ENCODE peak calls at places on chromosomes 6 and 20, in ten cellular contexts. Z, U, B, A, W, Q, Y, O, G and I are unnamed samples.

GRCh38 chr6:55212147-55212546 is 37.8 kb downstream of the HCRTR2 start:
- DNase-seq in Z (no peak), U (no peak), B (no peak), A (no peak), W (no peak), Q (no peak), Y (no peak), O (no peak), G (no peak), I (no peak)

GRCh38 chr6:104995989-104996617 is 39.2 kb downstream of the LIN28B start:
- DNase-seq in Z (peak; percentile 27), U (no peak), B (no peak), A (no peak), W (peak; percentile 49), Q (no peak), Y (no peak), O (no peak), G (peak; percentile 53), I (no peak)

GRCh38 chr6:139743629-139744028 is 369.2 kb upstream of the CITED2 start:
- DNase-seq in Z (peak; percentile 79), U (peak; percentile 92), B (no peak), A (no peak), W (no peak), Q (no peak), Y (no peak), O (no peak), G (peak; percentile 95), I (peak; percentile 77)

GRCh38 chr6:47785187-47785586 is 3.4 kb downstream of the OPN5 start:
- DNase-seq in Z (no peak), U (no peak), B (no peak), A (no peak), W (no peak), Q (no peak), Y (no peak), O (no peak), G (no peak), I (no peak)

GRCh38 chr20:51125095-51125494 is 102.2 kb upstream of the KCNG1 start:
- DNase-seq in Z (no peak), U (no peak), B (no peak), A (no peak), W (no peak), Q (no peak), Y (no peak), O (no peak), G (no peak), I (no peak)

GRCh38 chr6:93962566-93962965 is 543.2 kb upstream of the EPHA7 start:
- DNase-seq in Z (no peak), U (no peak), B (no peak), A (no peak), W (no peak), Q (no peak), Y (no peak), O (no peak), G (no peak), I (no peak)

GRCh38 chr6:75437451-75438185 is 56.0 kb downstream of the FILIP1 start:
- DNase-seq in Z (no peak), U (peak; percentile 61), B (no peak), A (no peak), W (peak; percentile 14), Q (no peak), Y (no peak), O (no peak), G (peak; percentile 56), I (no peak)

GRCh38 chr20:1776608-1777475 is 118.4 kb upstream of the SIRPA start:
- DNase-seq in Z (peak; percentile 61), U (peak; percentile 60), B (peak; percentile 89), A (peak; percentile 84), W (peak; percentile 84), Q (peak; percentile 85), Y (peak; percentile 84), O (peak; percentile 94), G (peak; percentile 92), I (peak; percentile 86)

GRCh38 chr6:146357578-146358340 is 185.9 kb upstream of the RAB32 start:
- DNase-seq in Z (peak; percentile 49), U (peak; percentile 55), B (no peak), A (no peak), W (peak; percentile 39), Q (no peak), Y (no peak), O (no peak), G (peak; percentile 96), I (no peak)

GRCh38 chr6:121584591-121585369 is 149.3 kb downstream of the GJA1 start:
- DNase-seq in Z (no peak), U (no peak), B (no peak), A (no peak), W (no peak), Q (no peak), Y (no peak), O (no peak), G (peak; percentile 69), I (no peak)

GRCh38 chr6:28893172-28893799 is 30.5 kb downstream of the TRIM27 start:
- DNase-seq in Z (no peak), U (no peak), B (no peak), A (no peak), W (no peak), Q (no peak), Y (no peak), O (no peak), G (no peak), I (no peak)

GRCh38 chr6:43769526-43770416 is at the start of gene VEGFA:
- DNase-seq in Z (peak; percentile 83), U (peak; percentile 83), B (peak; percentile 91), A (peak; percentile 87), W (peak; percentile 90), Q (peak; percentile 92), Y (peak; percentile 99), O (peak; percentile 95), G (peak; percentile 94), I (peak; percentile 83)

GRCh38 chr20:45212831-45213230 is 6.0 kb downstream of the SEMG1 start:
- DNase-seq in Z (no peak), U (no peak), B (no peak), A (no peak), W (no peak), Q (no peak), Y (no peak), O (no peak), G (no peak), I (no peak)

GRCh38 chr6:78831492-78831891 is 35.9 kb upstream of the IRAK1BP1 start:
- DNase-seq in Z (no peak), U (no peak), B (no peak), A (no peak), W (peak; percentile 26), Q (no peak), Y (no peak), O (no peak), G (peak; percentile 80), I (no peak)

GRCh38 chr20:59308493-59309201 is 8.2 kb downstream of the EDN3 start:
- DNase-seq in Z (no peak), U (no peak), B (no peak), A (no peak), W (no peak), Q (no peak), Y (no peak), O (no peak), G (no peak), I (peak; percentile 64)

GRCh38 chr6:72861935-72862432 is 240.1 kb downstream of the KCNQ5 start:
- DNase-seq in Z (no peak), U (peak; percentile 11), B (no peak), A (no peak), W (no peak), Q (no peak), Y (no peak), O (peak; percentile 23), G (peak; percentile 58), I (no peak)

GRCh38 chr6:3584611-3585010 is 127.8 kb upstream of the SLC22A23 start:
- DNase-seq in Z (no peak), U (no peak), B (no peak), A (no peak), W (no peak), Q (no peak), Y (no peak), O (no peak), G (peak; percentile 16), I (no peak)

GRCh38 chr6:34934516-34934915 is 45.5 kb downstream of the ANKS1A start:
- DNase-seq in Z (no peak), U (no peak), B (no peak), A (no peak), W (peak; percentile 25), Q (no peak), Y (no peak), O (peak; percentile 83), G (peak; percentile 90), I (no peak)

GRCh38 chr6:33984466-33985332 is 161.2 kb downstream of the GRM4 start:
- DNase-seq in Z (no peak), U (no peak), B (no peak), A (no peak), W (no peak), Q (no peak), Y (peak; percentile 40), O (peak; percentile 42), G (no peak), I (no peak)

GRCh38 chr6:38925110-38925509 is 123.5 kb upstream of the GLP1R start:
- DNase-seq in Z (no peak), U (no peak), B (no peak), A (no peak), W (no peak), Q (no peak), Y (no peak), O (no peak), G (no peak), I (no peak)

GRCh38 chr6:53410508-53411258 is 61.9 kb upstream of the ELOVL5 start:
- DNase-seq in Z (no peak), U (no peak), B (peak; percentile 77), A (peak; percentile 68), W (peak; percentile 65), Q (peak; percentile 35), Y (peak; percentile 39), O (peak; percentile 68), G (peak; percentile 56), I (peak; percentile 26)

GRCh38 chr6:94213176-94213575 is 793.8 kb upstream of the EPHA7 start:
- DNase-seq in Z (no peak), U (no peak), B (no peak), A (no peak), W (no peak), Q (no peak), Y (no peak), O (no peak), G (no peak), I (no peak)